ENCODE peak calls at places on chromosomes 13 and 19, in nine cellular contexts. K is heart right ventricle, W is trophoblast cell, M is tibial nerve, Y is RWPE1, H is A549, N is MM.1S, A is lower lobe of right lung, R is DND-41. J is an unnamed sample.

GRCh38 chr19:53864308-53864836 is 3.3 kb upstream of the MYADM start:
- DNase-seq in A (no peak), R (no peak), H (peak), N (no peak), W (no peak), M (no peak), Y (no peak), K (no peak), J (no peak)

GRCh38 chr19:43798546-43799409 is 3.5 kb downstream of the LYPD5 start:
- DNase-seq in H (no peak), M (no peak), W (peak), Y (peak), R (no peak), K (no peak), N (no peak), A (peak), J (peak)

GRCh38 chr13:95784891-95785290 is 108.0 kb downstream of the DNAJC3 start:
- DNase-seq in W (no peak), N (no peak), M (no peak), R (no peak), H (no peak), K (no peak), A (no peak), Y (peak), J (no peak)

GRCh38 chr13:44293908-44294735 is 79.5 kb upstream of the SERP2 start:
- DNase-seq in W (no peak), N (no peak), R (no peak), M (no peak), H (no peak), K (no peak), Y (no peak), A (no peak), J (no peak)

GRCh38 chr19:19335408-19336158 is 15.0 kb downstream of the MAU2 start:
- DNase-seq in W (no peak), H (no peak), Y (peak), R (no peak), M (no peak), N (no peak), A (no peak), K (no peak), J (no peak)

GRCh38 chr13:112465251-112466131 is 89.3 kb downstream of the SPACA7 start:
- DNase-seq in A (no peak), M (no peak), W (no peak), R (no peak), Y (no peak), N (no peak), K (no peak), H (no peak), J (no peak)

GRCh38 chr19:51123381-51124186 is 1.1 kb upstream of the SIGLEC9 start:
- DNase-seq in H (no peak), W (no peak), N (no peak), Y (no peak), R (peak), A (peak), M (no peak), K (no peak), J (no peak)

GRCh38 chr13:95644611-95645052 is at the start of gene DZIP1:
- DNase-seq in H (peak), Y (peak), A (peak), N (peak), R (no peak), W (peak), K (peak), M (peak), J (peak)

GRCh38 chr19:48617146-48617937 is 1.6 kb downstream of the RPL18 start:
- DNase-seq in Y (no peak), W (no peak), N (no peak), A (no peak), H (no peak), M (no peak), R (no peak), K (no peak), J (no peak)

GRCh38 chr13:41694902-41695301 is 237.6 kb downstream of the RGCC start:
- DNase-seq in R (no peak), Y (peak), H (peak), K (peak), M (peak), N (no peak), W (no peak), A (no peak), J (peak)

GRCh38 chr13:75633285-75633684 is 2.8 kb upstream of the LMO7 start:
- DNase-seq in Y (no peak), H (no peak), M (no peak), K (no peak), A (no peak), W (no peak), N (no peak), R (no peak), J (no peak)

GRCh38 chr19:9043524-9043923 is 33.3 kb upstream of the MUC16 start:
- DNase-seq in R (no peak), M (no peak), N (no peak), K (no peak), H (no peak), W (peak), Y (no peak), A (no peak), J (no peak)

GRCh38 chr19:34226036-34226435 is 28.3 kb upstream of the GARRE1 start:
- DNase-seq in M (no peak), H (no peak), Y (no peak), N (no peak), A (no peak), R (no peak), K (no peak), W (no peak), J (no peak)

GRCh38 chr19:35008891-35009341 is 8.8 kb downstream of the GRAMD1A start:
- DNase-seq in K (peak), W (no peak), Y (no peak), N (no peak), H (no peak), A (no peak), M (no peak), R (no peak), J (no peak)

GRCh38 chr19:49214701-49215100 is 57.1 kb downstream of the TRPM4 start:
- DNase-seq in N (peak), Y (no peak), K (no peak), A (no peak), M (no peak), W (no peak), R (no peak), H (no peak), J (no peak)

GRCh38 chr19:11856568-11857264 is 8.2 kb downstream of the ZNF439 start:
- DNase-seq in M (no peak), R (no peak), Y (no peak), H (no peak), K (no peak), A (peak), N (no peak), W (peak), J (no peak)

GRCh38 chr13:44726777-44727176 is 150.6 kb upstream of the TSC22D1 start:
- DNase-seq in H (no peak), A (no peak), R (no peak), M (no peak), N (no peak), W (no peak), Y (no peak), K (no peak), J (no peak)

GRCh38 chr13:43293986-43294880 is 270.8 kb downstream of the DNAJC15 start:
- DNase-seq in A (no peak), M (no peak), Y (no peak), K (no peak), H (no peak), R (no peak), W (no peak), N (no peak), J (no peak)

GRCh38 chr13:40787062-40787461 is 2.3 kb upstream of the SLC25A15 start:
- DNase-seq in H (no peak), A (no peak), N (no peak), K (no peak), W (no peak), Y (no peak), M (no peak), R (peak), J (no peak)

GRCh38 chr19:7226749-7227148 is 67.5 kb downstream of the INSR start:
- DNase-seq in W (no peak), Y (no peak), R (no peak), K (no peak), M (no peak), A (no peak), H (no peak), N (no peak), J (no peak)
- H3K27ac ChIP-seq in W (no peak), Y (no peak), R (no peak), K (no peak), M (peak), A (no peak), H (no peak), N (no peak), J (no peak)

DNA sequence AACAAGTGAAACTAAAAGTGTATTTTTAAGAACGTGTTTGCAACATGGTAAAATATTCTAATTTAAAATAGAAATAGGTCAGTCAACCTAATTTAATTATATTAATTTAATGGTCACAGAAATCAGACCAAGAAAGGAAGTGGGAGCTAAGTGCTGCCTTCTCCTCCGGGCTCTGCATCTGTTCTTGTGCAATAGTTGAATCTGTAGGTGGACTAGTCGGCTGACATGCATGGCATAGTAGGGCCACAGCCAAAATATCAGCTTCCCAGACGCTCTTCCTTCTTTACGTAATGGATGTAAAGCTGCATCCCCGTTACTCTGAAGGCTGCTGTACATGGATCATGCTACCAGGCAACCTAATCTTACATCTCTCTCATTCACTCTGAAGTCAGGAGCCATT is 47.3 kb downstream of the COL4A1 start:
- DNase-seq in Y (no peak), M (no peak), N (no peak), A (no peak), W (no peak), R (no peak), H (no peak), K (no peak), J (no peak)
- H3K27ac ChIP-seq in Y (peak), M (peak), N (no peak), A (no peak), W (no peak), R (no peak), H (no peak), K (peak), J (peak)

DNA sequence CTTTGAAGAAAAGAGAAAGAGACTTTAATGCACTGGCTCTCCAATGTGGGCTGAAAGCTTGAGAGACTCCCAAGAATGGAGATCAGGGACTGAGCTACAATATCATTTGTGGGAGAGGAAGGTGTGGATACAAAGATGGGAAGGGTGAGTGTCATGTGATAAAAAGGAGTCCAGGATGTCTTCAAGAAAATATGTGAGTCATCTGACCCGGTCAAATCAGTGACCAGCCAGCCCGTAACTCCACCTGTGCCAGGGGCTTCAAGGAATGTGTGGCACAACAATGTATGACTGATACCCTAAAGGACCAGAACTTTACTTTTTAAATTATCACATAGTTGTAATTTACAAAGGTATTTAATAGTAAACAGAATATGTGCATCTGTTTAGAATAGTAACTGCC is 97.2 kb downstream of the DOCK9 start:
- DNase-seq in M (no peak), H (no peak), K (no peak), Y (no peak), N (no peak), A (no peak), W (no peak), R (no peak), J (no peak)
- H3K27ac ChIP-seq in M (peak), H (no peak), K (no peak), Y (no peak), N (no peak), A (no peak), W (no peak), R (no peak), J (no peak)

GRCh38 chr13:51635137-51635878 is 51.0 kb downstream of the WDFY2 start:
- DNase-seq in W (no peak), M (no peak), N (no peak), A (no peak), Y (no peak), H (no peak), R (no peak), K (no peak), J (no peak)
- H3K27ac ChIP-seq in W (peak), M (peak), N (no peak), A (no peak), Y (peak), H (peak), R (no peak), K (no peak), J (peak)

DNA sequence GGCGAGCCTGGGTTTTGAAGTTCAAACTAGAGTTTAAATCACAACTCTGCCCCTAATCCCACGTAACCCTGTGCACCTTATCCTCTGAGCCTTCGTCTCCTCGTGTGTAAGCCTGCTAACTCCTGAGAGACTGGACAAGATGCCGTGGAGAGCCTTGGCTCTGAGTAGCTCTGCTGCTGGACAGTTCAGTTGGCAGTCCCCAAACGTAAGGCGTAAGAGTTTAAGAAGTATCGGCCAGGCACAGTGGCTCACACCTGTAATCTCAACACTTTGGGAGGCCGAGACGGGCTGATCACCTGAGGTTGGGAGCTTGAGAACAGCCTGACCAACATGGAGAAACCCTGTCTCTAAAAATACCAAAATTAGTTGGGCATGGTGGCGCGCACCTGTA is 4.7 kb upstream of the CD79A start:
- DNase-seq in N (no peak), H (no peak), Y (no peak), W (no peak), K (no peak), R (no peak), M (no peak), A (no peak), J (no peak)
- H3K27ac ChIP-seq in N (peak), H (no peak), Y (peak), W (no peak), K (peak), R (peak), M (no peak), A (peak), J (peak)

GRCh38 chr13:30173301-30173605 is 134.1 kb downstream of the KATNAL1 start:
- DNase-seq in N (no peak), R (no peak), M (no peak), H (no peak), K (no peak), Y (no peak), A (no peak), W (no peak), J (no peak)
- H3K27ac ChIP-seq in N (no peak), R (no peak), M (no peak), H (no peak), K (no peak), Y (no peak), A (no peak), W (peak), J (no peak)

GRCh38 chr13:32073180-32073864 is 41.7 kb downstream of the FRY start:
- DNase-seq in R (no peak), Y (no peak), A (no peak), H (no peak), W (no peak), M (no peak), K (no peak), N (no peak), J (no peak)
- H3K27ac ChIP-seq in R (no peak), Y (no peak), A (no peak), H (no peak), W (no peak), M (no peak), K (no peak), N (no peak), J (no peak)

J was measured in RWPE2.